ENCODE peak calls at places on chromosomes 13 and 19, in seven cellular contexts. Q is PC-9, V is Panc1, J is AG09319, K is left ventricle myocardium inferior, U is PC-3, H is neural progenitor cell. G is an unnamed sample.

GRCh38 chr13:29947839-29948238 is 97.4 kb upstream of the UBL3 start:
- DNase-seq in Q (no peak), V (no peak), J (no peak), K (no peak), U (no peak), H (no peak), G (peak)

GRCh38 chr19:30362156-30362754 is 9.9 kb upstream of the ZNF536 start:
- DNase-seq in Q (no peak), V (no peak), J (no peak), K (no peak), U (no peak), H (no peak), G (peak)

GRCh38 chr13:20608438-20609020 is 41.6 kb downstream of the IFT88 start:
- DNase-seq in Q (no peak), V (no peak), J (no peak), K (no peak), U (no peak), H (no peak), G (no peak)

GRCh38 chr19:18098891-18099622 is 1.5 kb downstream of the MAST3 start:
- DNase-seq in Q (no peak), V (no peak), J (no peak), K (no peak), U (no peak), H (peak), G (no peak)

GRCh38 chr19:38394488-38394887 is 6.0 kb downstream of the SPRED3 start:
- DNase-seq in Q (no peak), V (no peak), J (no peak), K (no peak), U (no peak), H (peak), G (no peak)

GRCh38 chr13:27981006-27981708 is 7.3 kb downstream of the URAD start:
- DNase-seq in Q (no peak), V (no peak), J (no peak), K (no peak), U (no peak), H (no peak), G (no peak)

GRCh38 chr13:99041788-99042187 is 63.9 kb upstream of the DOCK9 start:
- DNase-seq in Q (no peak), V (no peak), J (no peak), K (no peak), U (no peak), H (no peak), G (no peak)

GRCh38 chr13:52162279-52163101 is 3.1 kb upstream of the NEK3 start:
- DNase-seq in Q (no peak), V (no peak), J (no peak), K (no peak), U (peak), H (peak), G (no peak)

GRCh38 chr19:12791345-12792047 is at the start of gene JUNB:
- DNase-seq in Q (peak), V (no peak), J (peak), K (peak), U (peak), H (peak), G (peak)

GRCh38 chr19:1251503-1252220 is 3.3 kb downstream of the MIDN start:
- DNase-seq in Q (peak), V (no peak), J (no peak), K (peak), U (no peak), H (peak), G (no peak)

GRCh38 chr19:4541114-4541805 is 1.4 kb upstream of the LRG1 start:
- DNase-seq in Q (no peak), V (no peak), J (no peak), K (no peak), U (no peak), H (no peak), G (no peak)

GRCh38 chr19:11323601-11324078 is 15.8 kb downstream of the RAB3D start:
- DNase-seq in Q (no peak), V (no peak), J (no peak), K (no peak), U (no peak), H (no peak), G (no peak)
- TF ChIP-seq CTCF in Q (no peak), V (no peak), J (no peak), K (no peak), U (no peak), H (no peak), G (no peak)

GRCh38 chr13:113596321-113597200 is 12.0 kb downstream of the TFDP1 start:
- DNase-seq in Q (no peak), V (no peak), J (no peak), K (peak), U (no peak), H (no peak), G (peak)

GRCh38 chr13:113592571-113592970 is 8.0 kb downstream of the TFDP1 start:
- DNase-seq in Q (no peak), V (no peak), J (no peak), K (no peak), U (no peak), H (no peak), G (peak)

GRCh38 chr13:113598081-113598410 is 13.5 kb downstream of the TFDP1 start:
- DNase-seq in Q (no peak), V (no peak), J (no peak), K (no peak), U (no peak), H (no peak), G (no peak)

GRCh38 chr13:113597386-113598080 is 13.0 kb downstream of the TFDP1 start:
- DNase-seq in Q (no peak), V (no peak), J (no peak), K (peak), U (no peak), H (no peak), G (no peak)

DNA sequence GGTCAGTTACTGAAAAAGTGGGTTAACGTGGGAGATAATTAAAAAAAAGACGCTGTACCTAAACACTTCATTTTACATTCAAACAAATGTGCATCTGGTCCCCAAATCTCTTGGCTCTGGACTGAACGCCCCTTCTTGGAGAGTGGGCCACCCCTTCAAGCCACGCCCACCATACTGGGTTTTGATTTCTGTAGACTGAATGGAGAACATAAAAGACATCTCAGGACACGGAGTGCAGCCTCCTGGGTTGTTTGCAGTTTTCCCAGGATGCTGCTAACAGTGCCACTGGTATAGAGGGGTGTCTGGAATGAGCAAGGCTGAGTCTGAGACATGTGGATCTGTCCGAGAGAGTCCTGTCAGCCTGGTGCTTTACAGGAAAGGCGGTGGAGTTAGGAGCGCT is 10.6 kb downstream of the TFDP1 start:
- DNase-seq in Q (no peak), V (no peak), J (no peak), K (no peak), U (no peak), H (no peak), G (peak)
- TF ChIP-seq CTCF in Q (no peak), V (no peak), J (no peak), K (no peak), U (no peak), H (no peak), G (no peak)

GRCh38 chr13:72255908-72256307 is 388.9 kb upstream of the DACH1 start:
- DNase-seq in Q (peak), V (no peak), J (no peak), K (no peak), U (peak), H (peak), G (no peak)
- TF ChIP-seq CTCF in Q (peak), V (peak), J (peak), K (peak), U (peak), H (peak), G (peak)

DNA sequence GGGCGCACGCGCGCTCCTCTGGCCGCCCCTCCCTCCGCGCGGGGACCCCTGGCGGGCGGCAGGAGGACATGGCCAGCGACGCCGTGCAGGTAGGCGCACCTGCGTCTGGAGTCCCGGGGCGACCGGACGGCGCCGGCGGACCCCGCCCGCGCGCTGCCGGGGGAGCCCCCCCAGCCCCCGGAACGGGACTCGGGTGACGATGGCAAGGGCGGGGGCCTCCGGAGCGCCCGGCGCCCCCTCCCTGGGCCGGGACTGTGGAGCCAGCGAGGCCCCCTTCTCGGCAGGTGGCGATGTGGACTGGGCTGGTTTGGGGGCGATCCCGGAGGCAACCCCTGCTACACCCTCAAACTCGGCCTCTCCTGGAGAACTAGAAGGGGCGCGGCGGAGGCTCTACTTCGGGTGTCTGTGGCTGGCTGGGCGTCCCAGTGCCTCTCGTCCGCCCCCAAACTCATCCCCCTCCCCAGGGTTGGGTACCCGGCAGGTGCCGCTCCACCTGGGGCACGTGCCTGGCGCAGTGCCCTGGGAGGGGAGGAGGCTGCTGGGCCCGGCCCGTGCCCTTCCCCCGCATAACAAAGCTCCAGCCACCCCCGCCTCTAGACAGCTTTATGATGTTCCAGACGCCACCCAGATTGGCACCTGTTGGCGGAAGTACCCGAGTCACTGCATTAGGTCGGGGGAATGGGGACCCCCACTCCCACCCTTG is 499 bp downstream of the PKN1 start:
- DNase-seq in Q (peak), V (no peak), J (no peak), K (no peak), U (peak), H (peak), G (no peak)
- TF ChIP-seq CTCF in Q (no peak), V (no peak), J (no peak), K (no peak), U (no peak), H (no peak), G (no peak)

DNA sequence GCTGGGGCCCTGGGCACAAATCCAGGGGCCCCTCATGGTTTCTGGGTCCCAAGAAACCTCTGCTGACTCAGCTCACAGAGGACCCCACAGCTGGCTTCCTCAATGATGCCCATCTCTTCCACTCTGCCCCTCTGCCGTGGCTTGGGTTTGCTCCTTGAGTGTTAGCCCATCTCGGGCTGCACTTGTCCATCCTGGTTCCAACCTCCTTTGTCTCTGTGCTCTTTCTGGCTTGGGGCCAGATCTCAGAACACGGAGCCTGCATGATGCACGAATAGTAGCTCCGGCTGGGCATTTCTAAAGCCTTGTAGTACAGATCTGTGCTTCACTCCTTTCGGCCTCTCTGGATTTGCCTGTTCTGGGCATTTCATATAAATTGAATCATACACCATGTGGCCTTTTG is 53.8 kb downstream of the F2RL3 start:
- DNase-seq in Q (no peak), V (no peak), J (no peak), K (no peak), U (no peak), H (no peak), G (peak)
- TF ChIP-seq CTCF in Q (no peak), V (no peak), J (no peak), K (no peak), U (no peak), H (no peak), G (no peak)

G was measured in osteocyte.